ENCODE peak calls at places on chromosome 11, in six cellular contexts. M is foreskin fibroblast, Q is epithelial cell of esophagus, S is astrocyte of the spinal cord, J is A549, B is PC-9. D is an unnamed sample.

GRCh38 chr11:95917188-95918036 is 6.5 kb downstream of the MTMR2 start:
- DNase-seq in S (no peak), Q (peak; percentile 61), M (no peak), J (no peak), B (peak; percentile 38), D (no peak)

GRCh38 chr11:103618532-103618931 is 417.9 kb upstream of the DDI1 start:
- DNase-seq in J (no peak), M (peak; percentile 80), S (peak; percentile 26), B (no peak), Q (peak; percentile 25), D (peak; percentile 83)

GRCh38 chr11:72278911-72279310 is 34.9 kb upstream of the PHOX2A start:
- DNase-seq in S (peak; percentile 62), Q (peak; percentile 13), J (no peak), B (peak; percentile 46), M (peak; percentile 60), D (peak; percentile 23)

GRCh38 chr11:12170984-12171383 is 60.6 kb downstream of the MICAL2 start:
- DNase-seq in J (no peak), B (no peak), S (peak; percentile 91), M (peak; percentile 76), Q (no peak), D (no peak)

GRCh38 chr11:47234669-47235075 is 13.9 kb downstream of the ACP2 start:
- DNase-seq in J (no peak), B (no peak), S (peak; percentile 54), Q (no peak), M (no peak), D (no peak)

GRCh38 chr11:31487848-31488247 is 21.6 kb downstream of the IMMP1L start:
- DNase-seq in S (peak; percentile 76), Q (peak; percentile 59), M (peak; percentile 72), B (peak; percentile 49), J (no peak), D (peak; percentile 10)

GRCh38 chr11:117189941-117190544 is 9.1 kb upstream of the TAGLN start:
- DNase-seq in B (no peak), J (no peak), S (no peak), Q (no peak), M (no peak), D (no peak)

GRCh38 chr11:304915-305833 is 2.4 kb upstream of the IFITM2 start:
- DNase-seq in M (peak; percentile 90), Q (peak; percentile 63), J (peak; percentile 84), S (peak; percentile 81), B (no peak), D (peak; percentile 55)

GRCh38 chr11:60477035-60477445 is 15.5 kb upstream of the MS4A12 start:
- DNase-seq in S (no peak), B (no peak), Q (no peak), J (no peak), M (no peak), D (no peak)

GRCh38 chr11:36945384-36945783 is 347.3 kb upstream of the RAG2 start:
- DNase-seq in M (peak; percentile 4), Q (peak; percentile 8), B (no peak), S (peak; percentile 0), J (no peak), D (no peak)

GRCh38 chr11:63489879-63490278 is 1.1 kb downstream of the PLAAT5 start:
- DNase-seq in J (no peak), B (no peak), M (peak; percentile 24), S (peak; percentile 67), Q (no peak), D (no peak)

GRCh38 chr11:65188486-65188885 is 6.8 kb downstream of the CAPN1 start:
- DNase-seq in M (no peak), J (no peak), Q (no peak), B (no peak), S (no peak), D (no peak)

GRCh38 chr11:19370100-19370861 is 129.5 kb upstream of the E2F8 start:
- DNase-seq in J (no peak), Q (peak; percentile 93), B (peak; percentile 100), M (peak; percentile 79), S (peak; percentile 59), D (no peak)

GRCh38 chr11:63826471-63827190 is 12.3 kb upstream of the MARK2 start:
- DNase-seq in S (no peak), Q (no peak), J (no peak), B (no peak), M (no peak), D (no peak)

GRCh38 chr11:73493838-73494598 is 103.9 kb downstream of the FAM168A start:
- DNase-seq in M (peak; percentile 89), Q (peak; percentile 88), J (no peak), B (peak; percentile 96), S (peak; percentile 82), D (no peak)

GRCh38 chr11:126426126-126426525 is 70.6 kb downstream of the ST3GAL4 start:
- DNase-seq in J (no peak), S (no peak), B (peak; percentile 69), M (no peak), Q (peak; percentile 24), D (no peak)

GRCh38 chr11:134683860-134684259 is 271.8 kb upstream of the B3GAT1 start:
- DNase-seq in M (no peak), J (no peak), Q (no peak), B (no peak), S (no peak), D (no peak)

GRCh38 chr11:36672815-36673450 is 74.9 kb upstream of the RAG2 start:
- DNase-seq in J (no peak), Q (peak; percentile 57), M (peak; percentile 64), B (no peak), S (peak; percentile 41), D (peak; percentile 20)

GRCh38 chr11:59112494-59112893 is 5.5 kb downstream of the FAM111B start:
- DNase-seq in J (no peak), Q (no peak), S (no peak), M (no peak), B (no peak), D (no peak)

GRCh38 chr11:59102259-59102765 is 4.7 kb upstream of the FAM111B start:
- DNase-seq in M (peak; percentile 72), S (peak; percentile 13), J (peak; percentile 57), B (no peak), Q (peak; percentile 62), D (no peak)

DNA sequence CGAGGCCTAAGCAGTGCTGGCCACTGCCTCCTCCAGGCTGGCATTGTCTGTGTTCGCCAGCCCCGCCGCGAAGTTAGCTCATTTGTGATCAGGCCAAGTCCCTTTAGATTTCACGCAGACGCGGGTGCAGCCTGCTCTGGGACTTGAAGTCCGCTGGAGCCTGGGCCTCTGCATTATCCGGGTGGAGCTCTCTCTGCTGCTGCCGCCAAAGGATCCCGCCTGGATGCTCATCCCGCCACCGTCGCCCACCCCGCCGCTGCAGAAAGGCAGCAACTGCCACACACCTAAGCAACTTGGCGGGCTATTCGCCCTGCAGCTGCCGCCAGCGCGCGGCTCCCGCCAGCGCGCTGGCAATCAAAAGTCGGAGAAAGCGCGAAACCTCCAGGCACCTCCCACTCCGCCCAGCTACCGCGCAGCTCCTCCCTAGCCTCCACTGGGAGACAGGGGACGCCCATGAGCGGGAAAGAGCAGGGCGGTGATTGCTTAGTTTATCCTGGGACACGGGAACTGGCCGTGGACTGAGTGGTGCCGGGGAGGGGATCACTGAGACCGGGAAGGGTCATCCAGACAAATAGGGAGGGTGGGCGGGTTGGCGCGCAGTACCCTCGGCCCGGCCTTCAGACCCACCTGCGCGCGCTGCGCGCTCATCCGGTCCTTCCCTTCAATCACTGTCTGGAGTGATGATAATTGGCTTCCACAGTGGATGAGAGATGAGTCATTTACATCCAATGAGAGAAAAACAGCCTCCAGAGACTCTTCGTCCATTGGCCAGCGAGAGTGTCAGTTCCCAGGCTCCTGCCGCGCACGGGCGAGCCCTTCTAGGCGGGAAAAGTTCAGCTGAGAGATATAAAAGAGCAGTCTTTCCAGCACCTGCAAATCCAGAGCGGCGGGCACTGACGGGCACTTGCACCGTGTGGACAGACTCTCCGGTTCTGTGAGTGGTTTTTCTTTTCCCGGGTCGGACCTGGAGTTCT is at the start of gene FAM111B:
- DNase-seq in Q (peak; percentile 95), B (peak; percentile 94), S (peak; percentile 90), M (peak; percentile 91), J (peak; percentile 89), D (peak; percentile 60)
- TF ChIP-seq CTCF in Q (peak; percentile 35), B (no peak), S (peak; percentile 14), M (no peak), J (no peak), D (peak; percentile 5)

GRCh38 chr11:132099692-132100091 is 729.3 kb downstream of the NTM start:
- DNase-seq in S (no peak), J (no peak), M (no peak), Q (peak; percentile 27), B (no peak), D (no peak)
- TF ChIP-seq CTCF in S (peak; percentile 35), J (no peak), M (no peak), Q (peak; percentile 56), B (peak; percentile 61), D (peak; percentile 21)

GRCh38 chr11:1458340-1459218 is 28.0 kb downstream of the MOB2 start:
- DNase-seq in B (no peak), J (no peak), S (no peak), M (peak; percentile 34), Q (peak; percentile 28), D (no peak)
- TF ChIP-seq CTCF in B (no peak), J (peak; percentile 18), S (peak; percentile 22), M (peak; percentile 12), Q (peak; percentile 15), D (peak; percentile 39)

DNA sequence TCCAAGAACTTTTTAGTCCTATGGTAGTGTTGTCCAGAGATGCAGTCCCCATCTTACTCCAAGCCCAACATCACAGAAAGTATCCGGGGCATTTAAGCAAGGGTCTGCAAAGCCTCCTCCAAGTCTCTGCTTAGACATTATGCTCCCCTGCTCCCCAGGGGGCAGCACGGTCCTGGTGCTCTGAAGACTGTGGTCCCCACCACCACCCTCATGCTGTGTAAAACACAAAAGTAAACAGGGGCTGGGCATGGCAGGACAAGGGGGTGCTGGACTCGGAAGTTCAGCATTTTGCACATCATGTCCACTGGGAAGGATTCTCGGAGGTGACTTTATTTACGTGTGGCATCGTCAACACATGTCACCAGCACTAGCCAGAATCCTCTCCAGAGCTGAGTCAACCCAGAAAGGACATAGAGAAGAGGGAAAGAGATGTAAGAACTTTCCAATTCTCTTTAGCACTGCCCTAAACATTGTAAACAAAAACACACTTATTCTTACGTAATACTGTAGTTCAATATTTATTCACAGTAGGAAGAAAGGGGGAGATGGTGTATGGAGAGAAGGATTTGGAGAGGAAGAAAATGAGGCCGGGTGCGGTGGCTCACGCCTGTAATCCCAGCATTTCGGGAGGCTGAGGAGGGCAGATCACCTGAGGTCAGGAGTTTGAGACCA is 37.7 kb downstream of the TCIRG1 start:
- DNase-seq in B (no peak), M (no peak), J (no peak), Q (no peak), S (no peak), D (no peak)
- TF ChIP-seq CTCF in B (no peak), M (peak; percentile 9), J (peak; percentile 5), Q (no peak), S (no peak), D (no peak)

DNA sequence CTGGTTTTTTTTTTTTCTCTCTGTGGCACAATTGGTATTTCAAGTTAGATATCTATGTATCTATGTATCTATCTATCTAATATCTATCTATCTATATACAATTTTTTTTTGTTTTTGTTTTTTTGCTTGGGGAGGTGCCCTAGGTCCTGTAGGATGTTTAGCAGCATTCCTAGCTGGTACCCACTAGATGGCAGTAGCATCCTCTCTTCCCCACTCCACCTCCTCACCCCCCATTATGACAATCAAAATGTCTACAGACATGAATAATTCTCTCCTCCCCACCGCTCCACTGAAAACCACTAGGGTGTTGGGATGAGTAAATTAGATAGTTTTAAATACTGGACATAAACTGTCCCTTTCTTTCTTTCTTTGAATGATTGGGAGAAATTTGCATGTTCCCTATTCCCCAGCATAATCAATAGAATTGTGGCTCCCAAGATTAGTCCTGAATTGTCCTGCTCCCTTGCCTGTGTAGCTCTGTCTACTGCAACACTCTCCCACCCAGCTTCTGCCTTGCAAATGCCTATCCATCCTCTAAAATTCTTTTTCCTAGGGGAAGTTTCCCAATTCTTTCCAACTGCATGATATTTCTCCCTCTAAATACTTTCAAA is 1152.4 kb downstream of the LRRC4C start:
- DNase-seq in J (peak; percentile 25), M (peak; percentile 79), S (peak; percentile 58), B (no peak), Q (peak; percentile 69), D (no peak)
- TF ChIP-seq CTCF in J (peak; percentile 54), M (peak; percentile 86), S (peak; percentile 82), B (peak; percentile 70), Q (peak; percentile 83), D (peak; percentile 70)

GRCh38 chr11:108135845-108136599 is 14.7 kb downstream of the ACAT1 start:
- DNase-seq in S (peak; percentile 27), Q (peak; percentile 42), J (no peak), M (peak; percentile 19), B (peak; percentile 33), D (no peak)
- TF ChIP-seq CTCF in S (no peak), Q (peak; percentile 48), J (peak; percentile 11), M (no peak), B (peak; percentile 41), D (peak; percentile 18)